ENCODE peak calls at places on chromosomes 16 and 17, in six cellular contexts. One of them, this sample, is unnamed.

GRCh38 chr16:52556083-52556482 is 9.1 kb upstream of the TOX3 start:
- DNase-seq in uterus: no peak
- DNase-seq in Calu3: no peak
- DNase-seq in mesothelial cell of epicardium: no peak
- DNase-seq in lower lobe of right lung: no peak
- DNase-seq in WTC11: no peak
- DNase-seq in this sample: no peak

GRCh38 chr16:66084306-66084705 is 282.2 kb upstream of the CDH5 start:
- DNase-seq in WTC11: no peak
- DNase-seq in uterus: no peak
- DNase-seq in Calu3: no peak
- DNase-seq in mesothelial cell of epicardium: no peak
- DNase-seq in lower lobe of right lung: no peak
- DNase-seq in this sample: no peak

GRCh38 chr16:82034981-82035612 is at the start of gene HSD17B2:
- DNase-seq in lower lobe of right lung: no peak
- DNase-seq in Calu3: peak; percentile 78
- DNase-seq in WTC11: no peak
- DNase-seq in mesothelial cell of epicardium: no peak
- DNase-seq in uterus: no peak
- DNase-seq in this sample: no peak

GRCh38 chr17:67708378-67708777 is 9.4 kb upstream of the NOL11 start:
- DNase-seq in mesothelial cell of epicardium: no peak
- DNase-seq in WTC11: no peak
- DNase-seq in lower lobe of right lung: no peak
- DNase-seq in uterus: no peak
- DNase-seq in Calu3: no peak
- DNase-seq in this sample: no peak

GRCh38 chr16:81551141-81551808 is 106.7 kb downstream of the CMIP start:
- DNase-seq in lower lobe of right lung: peak; percentile 38
- DNase-seq in uterus: no peak
- DNase-seq in WTC11: no peak
- DNase-seq in mesothelial cell of epicardium: no peak
- DNase-seq in Calu3: no peak
- DNase-seq in this sample: no peak

GRCh38 chr17:72591500-72592241 is 470.9 kb downstream of the SOX9 start:
- DNase-seq in lower lobe of right lung: peak; percentile 49
- DNase-seq in uterus: no peak
- DNase-seq in Calu3: no peak
- DNase-seq in mesothelial cell of epicardium: peak; percentile 46
- DNase-seq in WTC11: peak; percentile 31
- DNase-seq in this sample: no peak

GRCh38 chr16:89013692-89014455 is 36.9 kb upstream of the CBFA2T3 start:
- DNase-seq in WTC11: no peak
- DNase-seq in Calu3: no peak
- DNase-seq in lower lobe of right lung: peak; percentile 24
- DNase-seq in uterus: no peak
- DNase-seq in mesothelial cell of epicardium: no peak
- DNase-seq in this sample: no peak

GRCh38 chr16:35449663-35450062 is 1990.3 kb downstream of the TP53TG3F start:
- DNase-seq in mesothelial cell of epicardium: no peak
- DNase-seq in WTC11: no peak
- DNase-seq in uterus: no peak
- DNase-seq in lower lobe of right lung: no peak
- DNase-seq in Calu3: no peak
- DNase-seq in this sample: no peak

GRCh38 chr17:9522074-9522473 is 53.5 kb downstream of the STX8 start:
- DNase-seq in uterus: peak; percentile 16
- DNase-seq in Calu3: peak; percentile 19
- DNase-seq in lower lobe of right lung: no peak
- DNase-seq in mesothelial cell of epicardium: no peak
- DNase-seq in WTC11: no peak
- DNase-seq in this sample: no peak

GRCh38 chr16:66926171-66926570 is 836 bp upstream of the RRAD start:
- DNase-seq in Calu3: peak; percentile 23
- DNase-seq in WTC11: no peak
- DNase-seq in lower lobe of right lung: no peak
- DNase-seq in mesothelial cell of epicardium: no peak
- DNase-seq in uterus: no peak
- DNase-seq in this sample: no peak

GRCh38 chr16:10950393-10950792 is 6.0 kb downstream of the CLEC16A start:
- DNase-seq in mesothelial cell of epicardium: no peak
- DNase-seq in uterus: no peak
- DNase-seq in lower lobe of right lung: no peak
- DNase-seq in Calu3: peak; percentile 40
- DNase-seq in WTC11: no peak
- DNase-seq in this sample: no peak

GRCh38 chr16:85633888-85634287 is 20.8 kb downstream of the GSE1 start:
- DNase-seq in WTC11: no peak
- DNase-seq in lower lobe of right lung: no peak
- DNase-seq in mesothelial cell of epicardium: no peak
- DNase-seq in uterus: no peak
- DNase-seq in Calu3: no peak
- DNase-seq in this sample: no peak

GRCh38 chr16:85636234-85636812 is 23.2 kb downstream of the GSE1 start:
- DNase-seq in lower lobe of right lung: no peak
- DNase-seq in Calu3: no peak
- DNase-seq in WTC11: no peak
- DNase-seq in uterus: no peak
- DNase-seq in mesothelial cell of epicardium: no peak
- DNase-seq in this sample: no peak

GRCh38 chr16:85633438-85633743 is 20.3 kb downstream of the GSE1 start:
- DNase-seq in mesothelial cell of epicardium: no peak
- DNase-seq in lower lobe of right lung: no peak
- DNase-seq in Calu3: no peak
- DNase-seq in WTC11: no peak
- DNase-seq in uterus: no peak
- DNase-seq in this sample: no peak

GRCh38 chr16:85635545-85636140 is 22.5 kb downstream of the GSE1 start:
- DNase-seq in WTC11: no peak
- DNase-seq in lower lobe of right lung: no peak
- DNase-seq in mesothelial cell of epicardium: no peak
- DNase-seq in uterus: no peak
- DNase-seq in Calu3: no peak
- DNase-seq in this sample: no peak

DNA sequence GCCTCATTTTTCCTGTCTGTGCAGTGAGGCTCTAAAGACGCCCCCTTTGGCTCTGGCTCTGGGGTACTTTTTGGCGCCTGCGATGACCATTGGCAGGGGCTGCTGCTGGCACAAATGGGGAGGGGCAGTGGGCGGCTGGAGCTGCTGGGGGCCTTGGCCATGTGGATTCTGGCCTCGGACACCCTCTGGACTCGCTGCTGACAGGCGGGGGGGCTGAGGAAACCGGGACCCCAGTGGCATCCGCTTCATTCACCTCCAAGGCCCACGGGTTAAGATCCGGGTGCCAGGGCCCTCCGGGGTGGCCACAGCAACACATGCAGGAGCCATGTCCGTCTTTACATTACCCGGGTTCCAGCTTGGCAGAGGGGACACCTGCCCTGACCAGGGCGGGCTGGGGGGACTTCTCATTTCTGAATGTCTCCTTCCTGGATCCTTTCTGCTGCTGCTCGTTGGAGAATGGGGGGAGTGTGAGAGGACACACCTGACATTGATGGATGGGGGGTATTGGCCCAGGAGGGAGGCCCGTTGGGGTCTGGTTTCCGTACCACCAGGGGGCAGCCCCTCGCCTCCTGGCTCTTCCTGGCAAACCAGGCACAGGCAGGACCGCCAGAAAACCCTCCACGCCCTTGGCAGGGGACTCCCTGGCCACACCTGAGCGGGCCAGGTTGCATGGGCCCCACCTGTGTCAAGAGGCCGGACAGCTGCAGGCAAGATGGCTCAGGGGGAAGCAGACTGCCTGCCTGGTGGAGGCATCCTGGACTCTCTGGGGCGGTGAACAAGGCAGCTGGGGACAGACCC is 21.8 kb downstream of the GSE1 start:
- DNase-seq in lower lobe of right lung: no peak
- DNase-seq in WTC11: peak; percentile 41
- DNase-seq in mesothelial cell of epicardium: no peak
- DNase-seq in uterus: no peak
- DNase-seq in Calu3: peak; percentile 21
- DNase-seq in this sample: no peak
- TF ChIP-seq CTCF in lower lobe of right lung: no peak
- TF ChIP-seq CTCF in WTC11: peak; percentile 26
- TF ChIP-seq CTCF in mesothelial cell of epicardium: no peak
- TF ChIP-seq CTCF in uterus: no peak
- TF ChIP-seq CTCF in Calu3: peak; percentile 26
- TF ChIP-seq CTCF in this sample: no peak

DNA sequence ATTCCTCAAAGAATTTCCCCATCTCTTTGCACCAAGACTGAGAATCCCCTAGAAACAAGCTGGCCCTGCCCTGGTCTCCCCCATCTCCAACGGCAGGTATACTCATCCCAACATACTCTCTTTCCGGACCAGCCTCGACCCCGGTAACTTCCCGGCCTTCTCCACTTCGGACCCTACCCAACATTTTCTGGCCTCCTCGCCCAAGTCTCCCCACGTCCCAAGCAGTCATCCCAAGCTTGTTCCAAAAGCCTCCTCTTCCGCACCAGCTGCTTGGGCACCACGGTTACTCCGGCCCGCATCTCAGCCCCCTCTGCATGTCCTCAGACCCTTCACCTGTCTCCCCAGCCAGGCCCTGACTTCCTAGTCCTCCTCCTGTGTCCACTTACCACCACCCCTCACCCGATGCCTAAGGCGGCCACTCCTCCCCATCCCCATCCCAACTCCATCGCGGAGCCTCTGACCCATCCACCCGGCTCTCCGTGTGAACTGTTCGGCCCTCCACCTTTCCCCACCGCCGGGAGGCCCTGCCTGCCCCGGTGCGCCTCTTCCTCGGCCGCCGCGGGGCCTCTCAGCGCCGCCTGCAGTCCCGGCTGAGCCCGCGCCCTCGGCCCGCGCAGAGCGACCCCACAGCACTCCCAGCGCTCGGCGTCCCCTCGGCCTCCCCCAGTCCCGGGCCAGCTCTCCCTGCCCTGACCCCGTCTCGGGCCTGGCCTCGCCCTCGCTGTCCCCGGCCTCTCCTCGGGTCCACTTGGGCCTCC is 993 bp downstream of the PITPNA start:
- DNase-seq in uterus: no peak
- DNase-seq in Calu3: peak; percentile 35
- DNase-seq in lower lobe of right lung: peak; percentile 61
- DNase-seq in WTC11: peak; percentile 42
- DNase-seq in mesothelial cell of epicardium: peak; percentile 59
- DNase-seq in this sample: peak; percentile 33
- TF ChIP-seq CTCF in uterus: no peak
- TF ChIP-seq CTCF in Calu3: no peak
- TF ChIP-seq CTCF in lower lobe of right lung: peak; percentile 15
- TF ChIP-seq CTCF in WTC11: no peak
- TF ChIP-seq CTCF in mesothelial cell of epicardium: no peak
- TF ChIP-seq CTCF in this sample: peak; percentile 29

DNA sequence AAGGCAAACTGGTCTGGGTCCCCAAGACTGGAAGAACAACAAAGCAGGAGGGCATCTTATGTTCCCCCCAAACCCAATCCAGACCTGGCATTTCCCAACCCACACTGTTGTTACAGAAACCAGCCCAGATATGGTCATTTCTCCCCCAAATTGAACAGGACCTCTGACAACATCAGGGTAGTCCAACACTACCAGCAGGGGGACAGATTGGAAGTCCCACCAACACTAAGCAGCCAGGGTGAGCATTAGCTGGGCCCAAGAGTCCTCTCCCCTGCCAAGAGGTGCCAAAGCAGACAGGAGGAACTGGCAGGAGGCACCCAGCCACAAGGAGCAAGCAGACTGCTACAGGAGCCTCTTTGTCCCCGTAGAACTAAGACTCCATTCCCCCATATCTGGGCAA is 29.3 kb upstream of the CNEP1R1 start:
- DNase-seq in lower lobe of right lung: no peak
- DNase-seq in mesothelial cell of epicardium: no peak
- DNase-seq in Calu3: no peak
- DNase-seq in uterus: no peak
- DNase-seq in WTC11: no peak
- DNase-seq in this sample: no peak
- TF ChIP-seq CTCF in lower lobe of right lung: no peak
- TF ChIP-seq CTCF in mesothelial cell of epicardium: no peak
- TF ChIP-seq CTCF in Calu3: no peak
- TF ChIP-seq CTCF in uterus: no peak
- TF ChIP-seq CTCF in WTC11: no peak
- TF ChIP-seq CTCF in this sample: no peak

GRCh38 chr17:65920996-65921395 is 270.9 kb downstream of the CEP112 start:
- DNase-seq in lower lobe of right lung: no peak
- DNase-seq in Calu3: no peak
- DNase-seq in mesothelial cell of epicardium: no peak
- DNase-seq in uterus: no peak
- DNase-seq in WTC11: no peak
- DNase-seq in this sample: no peak

GRCh38 chr17:65917560-65917959 is 274.4 kb downstream of the CEP112 start:
- DNase-seq in WTC11: no peak
- DNase-seq in lower lobe of right lung: no peak
- DNase-seq in mesothelial cell of epicardium: no peak
- DNase-seq in Calu3: no peak
- DNase-seq in uterus: no peak
- DNase-seq in this sample: no peak

GRCh38 chr17:65916425-65916824 is 275.5 kb downstream of the CEP112 start:
- DNase-seq in lower lobe of right lung: no peak
- DNase-seq in mesothelial cell of epicardium: no peak
- DNase-seq in WTC11: no peak
- DNase-seq in Calu3: no peak
- DNase-seq in uterus: no peak
- DNase-seq in this sample: no peak

GRCh38 chr17:65918450-65918849 is 273.5 kb downstream of the CEP112 start:
- DNase-seq in Calu3: no peak
- DNase-seq in lower lobe of right lung: no peak
- DNase-seq in WTC11: no peak
- DNase-seq in mesothelial cell of epicardium: no peak
- DNase-seq in uterus: no peak
- DNase-seq in this sample: no peak

DNA sequence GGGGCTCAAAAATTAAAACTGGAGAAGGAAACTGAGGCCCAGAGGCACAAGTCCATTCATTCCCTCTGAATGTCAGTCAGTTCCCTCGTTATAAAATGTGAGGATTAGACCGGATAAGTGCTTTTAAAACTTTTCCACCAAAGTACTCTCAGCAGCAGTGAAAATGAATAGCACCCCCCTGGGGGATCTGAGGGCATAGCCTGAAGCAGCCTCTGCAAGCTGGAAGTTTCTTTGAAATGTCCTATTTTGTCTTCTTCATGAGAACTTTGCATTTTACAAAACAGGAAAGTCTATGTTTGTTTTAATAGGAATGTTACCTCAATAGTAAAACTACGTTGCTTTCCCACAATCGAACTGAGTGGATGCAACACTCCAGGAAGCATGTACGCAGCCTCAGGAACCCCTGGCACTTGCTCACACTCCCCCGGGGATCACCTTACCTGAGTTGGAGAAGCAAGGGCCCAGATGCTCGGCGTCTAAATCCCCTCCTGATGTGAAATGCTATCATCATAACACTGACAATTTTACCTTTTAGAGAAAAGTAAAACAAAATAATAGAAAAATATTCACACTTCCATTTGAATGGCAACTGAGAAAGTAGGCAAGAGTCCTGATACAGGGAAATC is 272.9 kb downstream of the CEP112 start:
- DNase-seq in lower lobe of right lung: no peak
- DNase-seq in mesothelial cell of epicardium: no peak
- DNase-seq in uterus: no peak
- DNase-seq in WTC11: no peak
- DNase-seq in Calu3: no peak
- DNase-seq in this sample: no peak
- TF ChIP-seq CTCF in lower lobe of right lung: peak; percentile 27
- TF ChIP-seq CTCF in mesothelial cell of epicardium: no peak
- TF ChIP-seq CTCF in uterus: peak; percentile 24
- TF ChIP-seq CTCF in WTC11: no peak
- TF ChIP-seq CTCF in Calu3: no peak
- TF ChIP-seq CTCF in this sample: no peak

GRCh38 chr17:565506-565905 is 149.1 kb downstream of the VPS53 start:
- DNase-seq in lower lobe of right lung: no peak
- DNase-seq in WTC11: peak; percentile 35
- DNase-seq in uterus: no peak
- DNase-seq in mesothelial cell of epicardium: no peak
- DNase-seq in Calu3: peak; percentile 4
- DNase-seq in this sample: no peak
- TF ChIP-seq CTCF in lower lobe of right lung: no peak
- TF ChIP-seq CTCF in WTC11: no peak
- TF ChIP-seq CTCF in uterus: no peak
- TF ChIP-seq CTCF in mesothelial cell of epicardium: no peak
- TF ChIP-seq CTCF in Calu3: no peak
- TF ChIP-seq CTCF in this sample: no peak

This sample was measured in natural killer cell.